ENCODE peak calls at places on chromosomes 13 and 19, in four cellular contexts. Z is PC-3, S is adrenal gland, P is BJ. V is an unnamed sample.

GRCh38 chr13:49503951-49504350 is 8.2 kb downstream of the PHF11 start:
- DNase-seq in Z (no peak), S (no peak), P (no peak), V (no peak)

GRCh38 chr13:26558074-26558805 is 757 bp downstream of the WASF3 start:
- DNase-seq in Z (no peak), S (no peak), P (no peak), V (no peak)

GRCh38 chr13:30616927-30617314 is 799 bp upstream of the USPL1 start:
- DNase-seq in Z (peak; percentile 67), S (peak; percentile 91), P (peak; percentile 56), V (no peak)

GRCh38 chr19:4988770-4989251 is 19.9 kb downstream of the KDM4B start:
- DNase-seq in Z (no peak), S (peak; percentile 85), P (peak; percentile 53), V (no peak)

GRCh38 chr19:50639121-50640112 is at the start of gene SYT3:
- DNase-seq in Z (peak; percentile 33), S (peak; percentile 66), P (no peak), V (peak; percentile 21)

GRCh38 chr19:49682274-49682673 is 5.2 kb downstream of the PRMT1 start:
- DNase-seq in Z (no peak), S (peak; percentile 70), P (no peak), V (no peak)

GRCh38 chr19:17757125-17757524 is 5.8 kb downstream of the FCHO1 start:
- DNase-seq in Z (peak; percentile 79), S (peak; percentile 88), P (no peak), V (no peak)

GRCh38 chr19:55172741-55173140 is 6.3 kb upstream of the DNAAF3 start:
- DNase-seq in Z (peak; percentile 73), S (no peak), P (no peak), V (no peak)

GRCh38 chr13:96817336-96817941 is 176.8 kb downstream of the OXGR1 start:
- DNase-seq in Z (peak; percentile 50), S (no peak), P (no peak), V (no peak)

GRCh38 chr19:29256516-29256915 is 43.6 kb upstream of the UQCRFS1 start:
- DNase-seq in Z (no peak), S (no peak), P (no peak), V (no peak)

GRCh38 chr19:51751655-51752054 is at the start of gene FPR1:
- DNase-seq in Z (peak; percentile 60), S (no peak), P (no peak), V (no peak)

GRCh38 chr13:44040754-44041100 is 161.0 kb downstream of the LACC1 start:
- DNase-seq in Z (peak; percentile 11), S (no peak), P (no peak), V (no peak)

GRCh38 chr13:101698400-101698799 is 245.9 kb downstream of the ITGBL1 start:
- DNase-seq in Z (no peak), S (no peak), P (peak; percentile 10), V (no peak)

GRCh38 chr13:110875243-110875642 is 39.6 kb downstream of the ANKRD10 start:
- DNase-seq in Z (no peak), S (no peak), P (no peak), V (no peak)

GRCh38 chr19:41350735-41351338 is 2.9 kb downstream of the TGFB1 start:
- DNase-seq in Z (no peak), S (no peak), P (no peak), V (no peak)

GRCh38 chr13:38044067-38044466 is 174.5 kb upstream of the TRPC4 start:
- DNase-seq in Z (no peak), S (no peak), P (no peak), V (no peak)

GRCh38 chr19:38596057-38596981 is 21.4 kb downstream of the MAP4K1 start:
- DNase-seq in Z (peak; percentile 14), S (peak; percentile 57), P (no peak), V (no peak)

GRCh38 chr13:43369319-43369718 is 345.9 kb downstream of the DNAJC15 start:
- DNase-seq in Z (no peak), S (no peak), P (no peak), V (no peak)

GRCh38 chr13:18992791-18993190 is 188.8 kb downstream of the TUBA3C start:
- DNase-seq in Z (no peak), S (peak; percentile 59), P (no peak), V (no peak)

GRCh38 chr13:32261567-32261966 is 53.6 kb downstream of the ZAR1L start:
- DNase-seq in Z (peak; percentile 57), S (peak; percentile 77), P (no peak), V (no peak)

GRCh38 chr19:54889566-54889965 is 15.5 kb downstream of the FCAR start:
- DNase-seq in Z (no peak), S (no peak), P (no peak), V (no peak)

GRCh38 chr13:32932376-32932775 is 83.8 kb upstream of the KL start:
- DNase-seq in Z (no peak), S (no peak), P (no peak), V (no peak)

GRCh38 chr13:98462946-98463345 is 114.0 kb downstream of the STK24 start:
- DNase-seq in Z (no peak), S (no peak), P (no peak), V (no peak)

GRCh38 chr13:98467263-98467985 is 109.5 kb downstream of the STK24 start:
- DNase-seq in Z (no peak), S (no peak), P (no peak), V (no peak)

GRCh38 chr13:98468352-98468751 is 108.6 kb downstream of the STK24 start:
- DNase-seq in Z (no peak), S (no peak), P (no peak), V (no peak)

GRCh38 chr13:98468929-98469328 is 108.0 kb downstream of the STK24 start:
- DNase-seq in Z (no peak), S (no peak), P (no peak), V (no peak)

DNA sequence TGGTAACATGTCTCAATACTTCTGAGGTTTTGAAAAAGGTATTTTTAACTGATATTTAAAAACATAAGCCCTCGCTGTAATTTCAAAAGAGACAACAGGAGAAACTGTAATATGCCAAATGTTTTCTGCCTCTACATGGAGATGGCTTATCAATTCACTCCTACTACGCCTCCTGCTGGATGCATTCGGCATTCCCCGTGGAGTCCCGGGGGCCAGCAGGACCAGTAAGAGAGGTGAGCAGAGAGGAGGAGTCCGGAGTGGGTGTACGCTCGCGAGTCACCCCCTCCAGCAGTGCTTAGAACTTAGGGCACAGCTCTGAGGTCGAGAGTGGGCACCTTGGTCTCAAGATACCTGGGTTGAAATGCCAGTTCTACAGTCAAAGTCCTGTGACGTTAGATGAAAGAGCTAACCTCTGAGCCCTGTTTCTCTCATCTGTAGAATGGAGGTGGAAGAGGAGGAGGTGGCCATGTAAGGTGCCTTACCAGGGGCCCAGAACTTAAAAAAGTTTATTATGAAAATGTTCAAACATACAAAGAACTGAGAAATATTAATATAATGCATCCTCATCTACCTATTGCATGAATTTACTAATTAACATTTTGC is 110.2 kb downstream of the STK24 start:
- DNase-seq in Z (peak; percentile 50), S (no peak), P (no peak), V (no peak)
- TF ChIP-seq CTCF in Z (peak; percentile 70), S (peak; percentile 41), P (peak; percentile 76), V (peak; percentile 33)

DNA sequence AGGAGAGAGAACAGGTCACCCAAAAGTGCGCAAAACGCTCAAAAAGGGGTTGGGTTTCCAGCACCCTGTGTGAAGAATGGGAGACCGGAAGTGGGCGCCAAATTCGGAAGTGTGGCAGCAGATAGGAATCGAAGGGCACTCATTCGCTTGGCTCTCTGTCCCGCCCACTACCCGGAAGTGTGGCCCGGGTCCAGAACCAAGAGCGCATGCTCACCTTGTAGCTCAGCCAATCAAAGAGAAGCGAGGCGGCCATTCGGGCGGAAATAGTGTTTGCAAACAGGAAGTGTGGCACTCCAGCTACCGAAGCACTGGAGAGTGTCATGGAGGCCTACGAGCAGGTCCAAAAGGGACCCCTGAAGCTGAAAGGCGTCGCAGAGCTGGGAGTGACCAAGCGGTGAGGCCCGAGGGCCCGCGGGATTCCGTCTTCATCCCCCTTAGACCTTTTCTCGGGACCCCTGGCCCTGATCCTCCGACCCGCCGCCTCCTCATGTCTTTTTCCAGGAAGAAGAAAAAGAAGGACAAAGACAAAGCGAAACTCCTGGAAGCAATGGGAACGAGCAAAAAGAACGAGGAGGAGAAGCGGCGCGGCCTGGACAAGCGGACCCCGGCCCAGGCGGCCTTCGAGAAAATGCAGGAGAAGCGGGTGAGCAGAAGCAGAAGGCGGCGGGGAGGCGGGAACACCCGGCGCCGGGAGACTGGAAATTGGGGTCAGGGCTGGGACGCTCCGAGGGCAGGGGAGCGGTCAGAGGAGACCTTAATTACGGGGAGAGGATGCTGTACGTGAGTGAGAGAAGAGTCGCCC is at the start of gene FAM32A:
- DNase-seq in Z (peak; percentile 99), S (peak; percentile 100), P (peak; percentile 96), V (peak; percentile 94)
- TF ChIP-seq CTCF in Z (no peak), S (peak; percentile 22), P (peak; percentile 25), V (no peak)

GRCh38 chr13:114061047-114061446 is 71.4 kb downstream of the RASA3 start:
- DNase-seq in Z (no peak), S (no peak), P (no peak), V (no peak)

GRCh38 chr13:114062341-114062740 is 70.1 kb downstream of the RASA3 start:
- DNase-seq in Z (no peak), S (no peak), P (no peak), V (no peak)

GRCh38 chr13:114063545-114064515 is 68.6 kb downstream of the RASA3 start:
- DNase-seq in Z (peak; percentile 22), S (peak; percentile 85), P (peak; percentile 87), V (no peak)

GRCh38 chr13:114061746-114062145 is 70.7 kb downstream of the RASA3 start:
- DNase-seq in Z (no peak), S (no peak), P (no peak), V (no peak)

DNA sequence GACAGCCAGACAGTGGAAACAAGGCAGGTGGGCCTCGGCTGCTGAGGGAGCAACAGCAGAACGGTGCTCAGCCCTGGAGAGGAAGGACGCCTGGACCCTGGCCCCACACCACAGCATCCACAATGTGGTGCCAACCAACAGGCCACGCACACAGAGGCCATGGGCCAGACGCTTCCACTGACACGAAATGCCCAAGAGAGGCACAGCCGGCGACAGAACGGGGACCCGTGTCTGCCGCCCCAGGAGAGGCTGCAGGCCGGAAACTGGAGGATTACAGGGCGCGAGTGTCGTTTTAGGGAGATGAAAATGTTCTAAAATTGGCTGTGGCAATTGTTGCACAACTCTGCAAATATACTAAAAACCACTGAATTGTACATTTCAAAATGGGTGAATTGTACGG is 69.7 kb downstream of the RASA3 start:
- DNase-seq in Z (no peak), S (no peak), P (no peak), V (no peak)
- TF ChIP-seq CTCF in Z (no peak), S (no peak), P (no peak), V (no peak)

GRCh38 chr19:3589439-3589838 is 4.2 kb downstream of the GIPC3 start:
- DNase-seq in Z (no peak), S (no peak), P (no peak), V (no peak)

GRCh38 chr19:3585301-3586123 is at the start of gene GIPC3:
- DNase-seq in Z (no peak), S (no peak), P (no peak), V (peak; percentile 26)

GRCh38 chr19:3586707-3587346 is 1.5 kb downstream of the GIPC3 start:
- DNase-seq in Z (no peak), S (no peak), P (no peak), V (no peak)

GRCh38 chr19:3589949-3590348 is 4.7 kb downstream of the GIPC3 start:
- DNase-seq in Z (no peak), S (no peak), P (no peak), V (no peak)

DNA sequence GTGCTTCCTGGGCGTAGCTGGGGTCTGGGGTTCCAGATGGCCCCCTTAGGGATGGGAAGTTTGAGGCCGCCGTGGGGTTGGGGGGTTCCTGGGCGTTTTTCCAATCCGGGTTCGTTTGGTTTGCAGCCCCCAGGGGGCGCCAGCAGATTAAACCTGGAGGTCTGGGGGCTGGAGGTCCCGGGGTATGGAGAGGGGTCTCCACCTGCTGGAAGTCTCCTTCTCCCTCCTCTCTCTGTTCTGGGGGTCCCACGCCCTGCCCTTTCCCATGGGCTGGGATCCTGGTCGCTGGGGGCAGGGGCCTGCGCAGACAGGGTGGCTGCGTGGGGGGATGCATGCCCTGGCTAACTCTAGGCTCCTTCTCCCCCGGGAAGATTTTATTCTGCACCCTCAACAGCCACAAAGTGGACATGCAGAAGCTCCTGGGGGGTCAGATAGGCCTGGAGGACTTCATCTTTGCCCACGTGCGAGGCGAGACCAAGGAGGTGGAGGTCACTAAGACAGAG is 897 bp downstream of the GIPC3 start:
- DNase-seq in Z (no peak), S (no peak), P (no peak), V (peak; percentile 46)
- TF ChIP-seq CTCF in Z (peak; percentile 62), S (peak; percentile 44), P (peak; percentile 55), V (peak; percentile 45)

V was measured in activated B cell treated with CpG ODN at 0.5 μM for 24 hours.